ENCODE peak calls at places on chromosomes 4 and X, in nine cellular contexts. G is GM23248; A is HS-27A; D is activated CD4-positive, alpha-beta T cell treated with anti-CD3 and anti-CD28 coated beads for 4 hours; Q is A172; R is Calu3; O is ACHN; H is iris pigment epithelial cell; I is NAMALWA. W is an unnamed sample.

GRCh38 chr4:148114436-148114835 is 327.8 kb downstream of the NR3C2 start:
- DNase-seq in G (no peak), A (no peak), D (no peak), Q (no peak), R (no peak), O (no peak), H (peak), I (no peak), W (no peak)

GRCh38 chrX:154056739-154057367 is 37.2 kb upstream of the IRAK1 start:
- DNase-seq in G (peak), A (no peak), D (no peak), Q (no peak), R (peak), O (no peak), H (peak), I (no peak), W (peak)

GRCh38 chrX:55008571-55009358 is 8.6 kb downstream of the APEX2 start:
- DNase-seq in G (peak), A (peak), D (no peak), Q (peak), R (no peak), O (no peak), H (peak), I (no peak), W (no peak)

GRCh38 chr4:123807866-123808265 is 411.3 kb downstream of the SPRY1 start:
- DNase-seq in G (no peak), A (no peak), D (no peak), Q (no peak), R (no peak), O (no peak), H (no peak), I (no peak), W (no peak)

GRCh38 chr4:108788731-108789130 is 25.9 kb upstream of the ETNPPL start:
- DNase-seq in G (no peak), A (no peak), D (no peak), Q (no peak), R (no peak), O (no peak), H (no peak), I (no peak), W (no peak)

GRCh38 chrX:139224953-139225665 is 305.4 kb upstream of the F9 start:
- DNase-seq in G (no peak), A (no peak), D (no peak), Q (no peak), R (no peak), O (no peak), H (no peak), I (no peak), W (no peak)

GRCh38 chrX:68409154-68409553 is 24.1 kb downstream of the OPHN1 start:
- DNase-seq in G (no peak), A (no peak), D (no peak), Q (no peak), R (no peak), O (no peak), H (no peak), I (no peak), W (no peak)

GRCh38 chrX:65837875-65838549 is 170.6 kb downstream of the MSN start:
- DNase-seq in G (no peak), A (no peak), D (no peak), Q (no peak), R (no peak), O (no peak), H (no peak), I (no peak), W (no peak)

GRCh38 chr4:181911420-181911819 is 331.8 kb upstream of the TENM3 start:
- DNase-seq in G (peak), A (no peak), D (no peak), Q (no peak), R (no peak), O (no peak), H (peak), I (no peak), W (no peak)

GRCh38 chr4:184100297-184100885 is 117.3 kb downstream of the ENPP6 start:
- DNase-seq in G (no peak), A (no peak), D (no peak), Q (no peak), R (no peak), O (peak), H (no peak), I (peak), W (peak)

GRCh38 chrX:24002167-24002566 is 24.8 kb downstream of the KLHL15 start:
- DNase-seq in G (no peak), A (no peak), D (no peak), Q (no peak), R (no peak), O (no peak), H (no peak), I (no peak), W (no peak)

GRCh38 chrX:3191821-3192220 is 150.6 kb downstream of the ARSF start:
- DNase-seq in G (peak), A (no peak), D (no peak), Q (no peak), R (no peak), O (no peak), H (no peak), I (no peak), W (no peak)

GRCh38 chr4:81052119-81053068 is 21.9 kb downstream of the BMP3 start:
- DNase-seq in G (peak), A (peak), D (peak), Q (peak), R (peak), O (peak), H (peak), I (peak), W (peak)